ENCODE peak calls at places on chromosomes 4 and X, in four cellular contexts. S, C, Q and Z are unnamed samples.

GRCh38 chrX:17435476-17435875 is 60.5 kb downstream of the NHS start:
- DNase-seq in Q (peak), C (no peak), S (no peak), Z (peak)

GRCh38 chr4:3436798-3437581 is 4.8 kb upstream of the HGFAC start:
- DNase-seq in Q (no peak), S (peak), C (no peak), Z (no peak)

GRCh38 chrX:46547857-46548256 is 2.6 kb upstream of the ZNF674 start:
- DNase-seq in S (peak), Q (no peak), C (no peak), Z (peak)

GRCh38 chr4:81405900-81406401 is 65.8 kb downstream of the RASGEF1B start:
- DNase-seq in Q (peak), S (peak), C (no peak), Z (peak)

GRCh38 chr4:175109933-175110332 is 191.8 kb downstream of the ADAM29 start:
- DNase-seq in S (no peak), C (peak), Q (no peak), Z (peak)

GRCh38 chrX:31969714-31970113 is 897.9 kb upstream of the FTHL17 start:
- DNase-seq in C (no peak), S (no peak), Q (no peak), Z (no peak)

GRCh38 chr4:2290974-2291704 is 29.2 kb upstream of the MXD4 start:
- DNase-seq in S (no peak), Q (no peak), C (no peak), Z (no peak)

GRCh38 chr4:5979981-5980380 is 38.2 kb downstream of the C4orf50 start:
- DNase-seq in C (peak), S (no peak), Q (peak), Z (peak)

GRCh38 chr4:152029631-152030030 is 268.8 kb upstream of the GATB start:
- DNase-seq in Q (no peak), S (no peak), C (no peak), Z (no peak)

GRCh38 chr4:121277194-121278105 is 103.4 kb downstream of the QRFPR start:
- DNase-seq in S (no peak), Q (no peak), C (peak), Z (peak)

GRCh38 chr4:158758142-158758541 is 10.7 kb upstream of the FNIP2 start:
- DNase-seq in C (no peak), S (peak), Q (no peak), Z (no peak)

GRCh38 chr4:85747871-85748491 is 273.0 kb downstream of the ARHGAP24 start:
- DNase-seq in S (peak), Q (peak), C (peak), Z (peak)

GRCh38 chr4:99817310-99817885 is 771 bp downstream of the DAPP1 start:
- DNase-seq in C (no peak), Q (no peak), S (no peak), Z (no peak)

GRCh38 chrX:118577041-118577440 is 81.4 kb downstream of the DOCK11 start:
- DNase-seq in S (no peak), Q (no peak), C (no peak), Z (no peak)

GRCh38 chr4:109977854-109978501 is 65.3 kb downstream of the EGF start:
- DNase-seq in S (peak), Q (no peak), C (no peak), Z (peak)

GRCh38 chr4:143352052-143352451 is 15.4 kb downstream of the GAB1 start:
- DNase-seq in Q (no peak), S (no peak), C (no peak), Z (no peak)

GRCh38 chr4:141346144-141346543 is 125.4 kb downstream of the ZNF330 start:
- DNase-seq in C (no peak), Q (no peak), S (peak), Z (peak)

GRCh38 chr4:15893967-15894366 is 44.6 kb downstream of the FGFBP1 start:
- DNase-seq in Q (no peak), C (no peak), S (peak), Z (no peak)

GRCh38 chr4:94538229-94538628 is 86.5 kb downstream of the PDLIM5 start:
- DNase-seq in C (no peak), S (no peak), Q (no peak), Z (no peak)

GRCh38 chr4:96154676-96155075 is 314.8 kb downstream of the PDHA2 start:
- DNase-seq in Q (no peak), S (no peak), C (no peak), Z (no peak)
- H3K23ac ChIP-seq in Q (no peak), S (no peak), C (no peak), Z (no peak)

GRCh38 chr4:155667538-155668511 is 1.2 kb downstream of the GUCY1A1 start:
- DNase-seq in Q (peak), C (peak), S (peak), Z (peak)
- H2AK5ac ChIP-seq in Q (peak), C (no peak), S (no peak), Z (no peak)

GRCh38 chr4:114383055-114383454 is 215.6 kb upstream of the UGT8 start:
- DNase-seq in Q (no peak), S (peak), C (no peak), Z (no peak)
- H3K23ac ChIP-seq in Q (no peak), S (peak), C (no peak), Z (no peak)

GRCh38 chr4:162104459-162105124 is 59.2 kb downstream of the FSTL5 start:
- DNase-seq in Q (no peak), S (no peak), C (no peak), Z (no peak)
- H2AK5ac ChIP-seq in Q (no peak), S (no peak), C (no peak), Z (no peak)

DNA sequence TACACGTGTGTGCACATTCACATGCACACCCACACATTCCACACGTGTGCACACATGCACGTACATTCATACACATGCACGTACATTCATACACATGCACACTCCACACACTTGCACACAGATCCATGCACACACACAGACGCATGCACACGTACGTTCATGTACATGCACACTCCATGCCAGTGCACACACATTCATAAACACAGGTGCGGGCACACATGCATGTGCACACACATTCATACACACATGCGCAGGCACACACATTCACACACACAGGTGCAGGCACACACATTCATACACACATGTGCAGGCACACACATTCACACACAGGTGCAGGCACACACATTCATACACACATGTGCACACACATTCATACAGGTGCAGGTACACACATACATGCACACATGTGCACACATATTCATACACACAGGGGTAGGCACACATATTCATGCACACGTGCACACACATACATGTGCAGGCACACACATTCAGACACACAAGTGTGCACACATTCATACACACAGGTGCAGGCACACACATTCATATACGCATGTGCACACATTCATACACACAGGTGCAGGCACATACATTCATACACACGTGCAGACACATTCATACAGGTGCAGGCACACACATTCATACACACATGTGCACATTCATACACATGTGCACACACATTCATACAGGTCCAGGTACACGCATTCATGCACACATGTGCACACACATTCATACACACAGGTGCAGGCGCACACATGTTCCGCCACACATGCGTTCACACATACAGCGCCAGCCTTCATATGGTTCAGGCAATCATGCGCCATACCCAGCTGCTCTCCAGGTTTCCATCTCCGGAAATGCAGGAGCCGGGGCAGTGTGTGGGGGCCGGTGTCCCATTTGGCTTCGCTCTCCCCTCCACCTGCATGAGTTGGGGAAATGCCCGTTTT is 124.8 kb downstream of the HMX1 start:
- DNase-seq in S (no peak), Q (no peak), C (peak), Z (no peak)
- H3K23ac ChIP-seq in S (no peak), Q (peak), C (no peak), Z (no peak)

DNA sequence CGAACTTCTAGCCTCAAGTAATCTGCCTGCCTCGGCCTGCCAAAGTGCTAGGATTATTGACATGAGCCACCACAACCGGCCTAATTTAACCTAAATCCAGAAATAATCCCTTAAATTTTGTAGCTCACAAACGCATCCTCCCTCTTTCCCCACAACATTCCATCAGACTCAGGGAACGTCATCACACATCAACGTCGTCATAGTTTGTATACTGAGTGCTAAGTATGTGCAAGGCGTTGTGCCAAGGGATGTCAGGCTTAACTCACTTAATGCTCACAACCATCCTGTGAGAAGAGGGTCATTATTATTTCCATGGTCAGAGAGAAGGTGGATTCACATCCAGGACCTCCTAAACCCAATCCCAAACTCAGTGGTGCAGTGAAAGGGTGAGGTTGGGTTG is 9.6 kb upstream of the GSX2 start:
- DNase-seq in C (no peak), Q (no peak), S (no peak), Z (no peak)
- H2AK5ac ChIP-seq in C (no peak), Q (no peak), S (peak), Z (no peak)

DNA sequence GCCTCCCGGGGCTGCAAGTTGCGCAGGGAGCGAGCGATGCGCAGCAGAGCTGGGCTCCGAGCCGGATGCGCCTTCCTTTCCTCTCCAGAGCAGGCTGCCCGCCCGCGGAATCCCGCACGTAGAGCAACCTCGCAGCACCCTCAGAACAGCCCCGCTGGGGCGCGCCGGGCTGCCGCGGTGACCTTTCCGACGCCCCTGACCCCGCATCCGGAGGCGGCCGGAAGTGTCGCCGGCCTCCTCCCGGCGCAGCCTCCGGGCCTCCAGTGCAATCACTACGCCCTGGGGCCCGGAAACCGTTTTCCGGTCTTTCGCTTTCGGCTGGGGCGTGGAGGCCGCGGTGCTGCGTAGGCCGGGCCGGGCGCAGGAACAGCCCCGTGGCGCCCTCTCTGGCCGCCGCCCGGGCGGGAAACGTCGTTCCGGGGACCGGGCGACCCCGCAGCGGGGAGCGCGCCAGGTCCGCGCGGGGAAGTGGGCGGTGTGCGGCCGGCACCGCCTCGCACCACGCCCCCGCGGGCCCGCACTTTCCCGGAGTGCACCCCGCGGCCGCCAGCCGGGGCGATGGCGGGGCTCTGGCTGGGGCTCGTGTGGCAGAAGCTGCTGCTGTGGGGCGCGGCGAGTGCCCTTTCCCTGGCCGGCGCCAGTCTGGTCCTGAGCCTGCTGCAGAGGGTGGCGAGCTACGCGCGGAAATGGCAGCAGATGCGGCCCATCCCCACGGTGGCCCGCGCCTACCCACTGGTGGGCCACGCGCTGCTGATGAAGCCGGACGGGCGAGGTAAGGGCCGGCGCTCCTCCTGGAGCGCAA is at the start of gene CYP4V2:
- DNase-seq in S (peak), C (peak), Q (peak), Z (peak)
- H3K23ac ChIP-seq in S (peak), C (no peak), Q (peak), Z (peak)

GRCh38 chrX:10175317-10175871 is 18.6 kb downstream of the CLCN4 start:
- DNase-seq in Q (no peak), C (no peak), S (peak), Z (no peak)
- H2AK5ac ChIP-seq in Q (no peak), C (no peak), S (peak), Z (no peak)

DNA sequence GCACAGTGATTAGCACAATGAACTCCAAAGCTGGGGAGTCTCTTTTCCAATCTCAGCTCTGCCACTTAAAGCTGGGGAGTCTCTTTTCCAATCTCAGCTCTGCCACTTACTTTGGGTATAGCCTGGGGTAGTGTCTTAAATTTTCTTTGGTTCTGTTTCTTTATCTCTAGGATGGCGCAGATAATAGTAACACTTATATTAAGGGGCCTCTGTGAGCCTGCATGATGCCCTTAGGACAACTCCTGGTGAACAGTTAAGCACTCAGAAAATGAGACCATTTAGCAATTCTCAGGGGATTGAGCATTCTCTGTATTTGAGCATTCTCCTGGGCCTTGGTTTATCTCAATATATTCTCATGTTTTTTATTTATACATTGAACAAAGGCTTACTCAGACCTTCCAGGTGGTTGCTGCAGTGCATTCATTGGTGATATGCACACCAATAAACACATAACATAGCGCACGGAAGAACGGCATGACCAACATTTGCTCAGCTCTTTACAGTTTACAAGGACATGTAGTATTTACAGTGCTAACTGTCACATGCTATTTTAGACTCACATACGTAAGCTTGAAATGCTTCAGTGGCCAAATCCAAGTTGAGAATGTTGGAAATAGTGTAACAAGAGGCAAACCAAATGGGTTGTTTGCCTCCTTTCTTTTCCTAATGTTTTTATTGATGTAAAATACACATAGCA is 1722.6 kb upstream of the AGA start:
- DNase-seq in Q (no peak), S (no peak), C (no peak), Z (no peak)
- H3K23ac ChIP-seq in Q (no peak), S (no peak), C (no peak), Z (no peak)

GRCh38 chr4:155759372-155760252 is 791 bp downstream of the GUCY1B1 start:
- DNase-seq in Q (peak), C (peak), S (peak), Z (peak)

GRCh38 chr4:155761916-155762315 is 3.1 kb downstream of the GUCY1B1 start:
- DNase-seq in S (no peak), C (no peak), Q (peak), Z (peak)

GRCh38 chr4:155757745-155758265 is 1.0 kb upstream of the GUCY1B1 start:
- DNase-seq in C (no peak), S (no peak), Q (no peak), Z (no peak)

GRCh38 chr4:155761047-155761446 is 2.2 kb downstream of the GUCY1B1 start:
- DNase-seq in Q (no peak), C (no peak), S (no peak), Z (no peak)

GRCh38 chr4:155758500-155759371 is at the start of gene GUCY1B1:
- DNase-seq in C (peak), Q (peak), S (peak), Z (peak)
- H2AK5ac ChIP-seq in C (no peak), Q (no peak), S (no peak), Z (no peak)